ENCODE peak calls at places on chromosomes 6 and 20, in ten cellular contexts. L, T, J, K, E, V, I, Z, N and X are unnamed samples. For H3K9me3, the result is how much of the 10 kb centered on the place peaks cover.

GRCh38 chr6:147765541-147765940 is 257.1 kb downstream of the SAMD5 start:
- DNase-seq in T (no peak), Z (no peak), L (no peak), V (no peak), N (no peak), J (no peak), E (no peak), K (no peak), I (no peak), X (no peak)

GRCh38 chr20:52104546-52105044 is 87.0 kb downstream of the ZFP64 start:
- DNase-seq in L (no peak), V (no peak), I (no peak), T (no peak), J (no peak), Z (no peak), N (no peak), K (peak), E (no peak), X (no peak)

GRCh38 chr6:140592877-140593276 is 1218.4 kb upstream of the CITED2 start:
- DNase-seq in Z (no peak), J (no peak), V (no peak), E (no peak), L (no peak), N (no peak), I (no peak), K (no peak), T (no peak), X (no peak)

GRCh38 chr20:61643631-61644386 is 391.7 kb downstream of the CDH4 start:
- DNase-seq in K (no peak), E (no peak), Z (no peak), N (peak), I (peak), V (no peak), L (no peak), T (no peak), J (no peak), X (peak)

GRCh38 chr20:14583413-14583812 is 246.0 kb upstream of the FLRT3 start:
- DNase-seq in Z (no peak), L (no peak), J (no peak), E (no peak), I (no peak), T (no peak), V (no peak), K (no peak), N (no peak), X (no peak)

GRCh38 chr6:147554281-147554680 is 45.8 kb downstream of the SAMD5 start:
- DNase-seq in N (no peak), V (no peak), Z (no peak), I (no peak), T (no peak), E (no peak), J (no peak), K (no peak), L (no peak), X (peak)

GRCh38 chr6:115665310-115665709 is 395.4 kb downstream of the FRK start:
- DNase-seq in V (no peak), J (no peak), I (no peak), Z (no peak), L (no peak), N (no peak), K (no peak), T (no peak), E (no peak), X (no peak)

GRCh38 chr20:36259177-36259835 is 23.0 kb downstream of the AAR2 start:
- DNase-seq in Z (no peak), T (peak), E (no peak), I (no peak), V (no peak), J (no peak), N (no peak), L (no peak), K (peak), X (no peak)

GRCh38 chr6:87110639-87111038 is 15.7 kb upstream of the CGA start:
- DNase-seq in J (no peak), I (no peak), Z (no peak), L (no peak), V (no peak), E (no peak), T (no peak), N (no peak), K (no peak), X (no peak)

GRCh38 chr20:1897486-1897885 is 2.3 kb downstream of the SIRPA start:
- DNase-seq in T (no peak), Z (no peak), J (peak), L (no peak), E (peak), V (no peak), K (no peak), N (no peak), I (no peak), X (no peak)

GRCh38 chr6:114534813-114535212 is 192.0 kb upstream of the HS3ST5 start:
- DNase-seq in T (no peak), E (no peak), N (no peak), Z (no peak), L (no peak), V (no peak), I (no peak), J (no peak), K (no peak), X (no peak)

GRCh38 chr6:6600865-6601264 is 12.3 kb downstream of the LY86 start:
- DNase-seq in L (no peak), Z (no peak), K (no peak), N (no peak), V (no peak), E (no peak), I (no peak), J (no peak), T (no peak), X (no peak)

GRCh38 chr6:6605873-6606272 is 17.4 kb downstream of the LY86 start:
- DNase-seq in Z (no peak), T (no peak), V (no peak), E (no peak), N (peak), I (no peak), K (no peak), J (no peak), L (no peak), X (no peak)

GRCh38 chr6:6604015-6604414 is 15.5 kb downstream of the LY86 start:
- DNase-seq in K (no peak), Z (no peak), V (no peak), T (no peak), I (no peak), L (no peak), J (no peak), N (no peak), E (no peak), X (no peak)

GRCh38 chr6:6604566-6604965 is 16.0 kb downstream of the LY86 start:
- DNase-seq in Z (no peak), V (no peak), K (no peak), L (no peak), I (no peak), E (no peak), N (no peak), J (no peak), T (no peak), X (no peak)

DNA sequence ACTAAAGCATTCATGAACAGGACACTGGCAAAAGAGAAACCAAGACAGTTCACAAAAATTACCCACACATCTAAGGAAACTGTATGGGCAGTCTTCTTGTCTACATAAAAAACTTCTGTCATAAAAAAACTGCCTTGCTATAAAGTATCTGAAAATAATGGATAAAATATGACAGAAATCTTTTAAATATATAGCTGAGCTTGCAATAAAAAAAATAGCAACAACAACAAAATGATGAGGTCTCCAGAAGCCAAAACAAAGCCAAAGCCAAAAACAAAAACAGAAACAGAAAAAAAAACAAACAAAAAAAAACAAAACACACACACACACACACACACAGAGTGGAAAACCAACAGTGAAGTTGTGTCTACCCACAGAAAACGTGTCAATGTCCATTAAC is 14.8 kb downstream of the LY86 start:
- DNase-seq in Z (no peak), J (no peak), L (no peak), K (no peak), T (no peak), E (no peak), N (no peak), V (no peak), I (no peak), X (no peak)
- H3K9me3 ChIP-seq in Z (under half), J (under half), L (under half), K (under half), T (under half), E (under half), N (under half), V (under half), I (under half), X (under half)

GRCh38 chr6:93787841-93788240 is 368.5 kb upstream of the EPHA7 start:
- DNase-seq in J (no peak), L (no peak), E (no peak), Z (no peak), N (no peak), V (no peak), K (no peak), I (no peak), T (no peak), X (no peak)

GRCh38 chr6:93789532-93789931 is 370.2 kb upstream of the EPHA7 start:
- DNase-seq in N (no peak), E (no peak), Z (no peak), I (no peak), K (no peak), V (no peak), T (no peak), J (no peak), L (no peak), X (no peak)

GRCh38 chr6:93786474-93787330 is 367.3 kb upstream of the EPHA7 start:
- DNase-seq in K (no peak), E (no peak), N (no peak), J (no peak), T (no peak), I (no peak), V (no peak), Z (no peak), L (no peak), X (no peak)

GRCh38 chr6:93779086-93779858 is 359.9 kb upstream of the EPHA7 start:
- DNase-seq in E (peak), Z (no peak), I (peak), J (no peak), L (no peak), N (peak), K (no peak), T (no peak), V (no peak), X (peak)

GRCh38 chr6:93784794-93785757 is 365.7 kb upstream of the EPHA7 start:
- DNase-seq in V (no peak), Z (no peak), E (no peak), K (no peak), L (no peak), J (no peak), T (no peak), I (no peak), N (no peak), X (no peak)
- H3K4me3 ChIP-seq in V (no peak), Z (no peak), E (no peak), K (no peak), L (peak), J (peak), T (no peak), I (peak), N (peak), X (peak)

GRCh38 chr20:59648720-59649119 is 44.4 kb downstream of the PHACTR3 start:
- DNase-seq in K (peak), I (no peak), J (peak), V (no peak), Z (no peak), E (no peak), T (no peak), L (no peak), N (no peak), X (no peak)
- H3K9me3 ChIP-seq in K (under half), I (under half), J (under half), V (under half), Z (under half), E (under half), T (under half), L (under half), N (under half), X (under half)

GRCh38 chr6:26501482-26501986 is 1.4 kb downstream of the BTN1A1 start:
- DNase-seq in T (peak), K (peak), L (peak), V (peak), I (peak), E (no peak), J (peak), N (peak), Z (peak), X (peak)
- H3K4me3 ChIP-seq in T (no peak), K (peak), L (peak), V (no peak), I (peak), E (peak), J (peak), N (peak), Z (no peak), X (peak)

DNA sequence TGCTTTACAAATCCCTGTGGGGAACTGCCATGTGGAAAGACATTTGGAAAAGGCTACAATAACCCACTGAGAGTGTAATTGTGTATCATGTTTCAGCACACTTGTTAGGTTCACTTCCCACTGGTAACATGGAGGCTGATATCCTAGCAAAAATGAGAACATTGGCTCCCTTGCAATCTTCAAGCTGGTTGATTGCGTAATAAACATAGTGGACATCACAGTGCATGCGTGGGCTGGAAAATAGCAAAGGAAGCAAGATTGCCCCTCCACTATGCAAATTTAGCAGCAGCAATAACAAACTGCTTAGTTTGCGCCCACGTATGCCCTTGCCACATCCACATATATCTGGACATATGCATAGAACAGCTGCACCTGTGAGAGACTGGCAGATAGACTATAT is 410.2 kb downstream of the MEI4 start:
- DNase-seq in Z (no peak), E (no peak), K (no peak), N (no peak), I (no peak), J (no peak), T (no peak), L (no peak), V (no peak), X (no peak)
- H3K9me3 ChIP-seq in Z (under half), E (under half), K (under half), N (under half), I (under half), J (under half), T (under half), L (under half), V (under half), X (under half)

DNA sequence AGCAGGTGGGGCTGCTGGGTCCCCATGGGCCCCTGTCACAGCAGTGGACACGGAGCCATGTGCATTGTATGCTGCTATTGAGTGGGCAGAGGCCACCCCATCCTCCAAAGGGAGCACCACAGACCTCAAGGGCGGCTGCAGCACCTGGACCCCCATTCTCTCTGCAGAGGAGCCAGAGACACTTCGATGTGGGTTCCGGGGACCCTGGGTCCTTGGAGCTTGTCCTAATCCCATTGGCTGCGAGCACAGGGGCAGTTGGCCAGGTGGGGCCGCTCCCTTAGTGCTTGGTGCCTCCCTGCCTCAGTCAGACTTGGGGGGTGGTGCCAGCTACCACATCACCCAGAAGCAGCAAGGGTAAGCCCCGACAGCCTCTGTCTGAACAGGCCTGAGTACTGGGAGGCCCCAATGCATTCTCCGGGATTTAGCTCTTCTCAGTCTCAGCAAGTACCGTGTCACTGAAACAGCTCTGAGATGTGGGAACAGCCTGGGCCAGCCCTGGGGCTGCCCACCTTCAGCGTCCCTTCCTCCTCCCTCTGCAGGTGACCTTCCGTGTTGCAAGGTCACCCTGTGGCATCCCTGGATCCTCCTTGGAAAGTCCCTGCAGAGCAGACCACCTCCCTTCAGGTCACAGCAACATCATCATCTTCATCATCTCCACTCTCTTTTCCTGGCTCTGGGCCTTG is 73.9 kb downstream of the GINS1 start:
- DNase-seq in I (no peak), Z (no peak), J (no peak), L (peak), V (no peak), K (no peak), E (no peak), N (no peak), T (no peak), X (no peak)
- H3K4me3 ChIP-seq in I (no peak), Z (no peak), J (no peak), L (no peak), V (no peak), K (no peak), E (no peak), N (no peak), T (no peak), X (no peak)

DNA sequence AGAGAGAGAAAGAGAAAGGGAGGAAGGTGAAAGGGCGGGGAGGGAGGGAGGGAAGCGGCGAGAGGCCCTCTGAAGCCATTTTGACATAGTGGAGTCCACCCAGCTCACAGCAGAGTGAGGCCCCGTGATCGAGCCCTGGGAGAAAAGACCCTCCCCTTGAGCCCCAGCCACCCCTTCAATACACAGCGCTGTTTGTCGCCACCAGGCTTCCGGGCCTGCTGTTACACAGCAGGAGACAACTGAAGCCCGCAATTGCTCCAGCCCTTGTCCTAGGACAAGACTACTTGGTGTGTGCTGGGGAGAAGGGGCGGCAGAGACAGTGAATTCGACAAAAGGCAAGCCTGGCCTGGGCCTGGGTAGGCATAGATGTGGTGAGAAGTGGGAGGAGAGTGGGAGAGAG is 67.3 kb downstream of the PRR18 start:
- DNase-seq in T (no peak), V (no peak), K (no peak), Z (no peak), J (no peak), N (no peak), L (no peak), E (no peak), I (no peak), X (no peak)
- H3K9me3 ChIP-seq in T (under half), V (under half), K (under half), Z (under half), J (under half), N (under half), L (under half), E (under half), I (under half), X (under half)

GRCh38 chr6:34638834-34639736 is 57.5 kb downstream of the ILRUN start:
- DNase-seq in T (no peak), E (no peak), I (no peak), L (no peak), K (no peak), Z (no peak), N (no peak), J (no peak), V (no peak), X (no peak)
- H3K4me3 ChIP-seq in T (no peak), E (no peak), I (no peak), L (peak), K (no peak), Z (no peak), N (no peak), J (no peak), V (no peak), X (no peak)

GRCh38 chr6:56172144-56172543 is 75.2 kb downstream of the COL21A1 start:
- DNase-seq in K (no peak), L (no peak), T (no peak), I (no peak), N (no peak), Z (no peak), E (no peak), V (no peak), J (no peak), X (no peak)
- H3K9me3 ChIP-seq in K (under half), L (under half), T (under half), I (half or more), N (under half), Z (under half), E (under half), V (under half), J (under half), X (half or more)

GRCh38 chr20:5180933-5181332 is 54.1 kb downstream of the CDS2 start:
- DNase-seq in T (no peak), E (no peak), J (no peak), L (no peak), N (no peak), I (no peak), V (no peak), K (no peak), Z (no peak), X (no peak)
- H3K4me3 ChIP-seq in T (peak), E (no peak), J (no peak), L (no peak), N (no peak), I (no peak), V (no peak), K (no peak), Z (no peak), X (no peak)